ENCODE peak calls at places on chromosomes 2 and 18, in six cellular contexts. U, C, X, O, E and R are unnamed samples.
A peak's percentile ranks its signal among the peaks of the same experiment; 100 is the strongest.

GRCh38 chr2:234240917-234241316 is 190.4 kb downstream of the SPP2 start:
- DNase-seq in C (no peak), E (no peak), X (no peak), O (peak; percentile 88), U (no peak), R (no peak)

GRCh38 chr2:39350658-39351057 is 86.4 kb downstream of the MAP4K3 start:
- DNase-seq in O (no peak), E (no peak), X (no peak), C (no peak), U (no peak), R (no peak)

GRCh38 chr2:234427081-234428058 is 69.5 kb downstream of the ARL4C start:
- DNase-seq in C (no peak), U (no peak), X (no peak), O (no peak), E (no peak), R (no peak)

GRCh38 chr2:231410293-231411004 is 14.9 kb downstream of the B3GNT7 start:
- DNase-seq in C (no peak), X (no peak), E (no peak), U (no peak), O (no peak), R (no peak)

GRCh38 chr2:66578067-66578852 is 143.3 kb downstream of the MEIS1 start:
- DNase-seq in U (no peak), O (no peak), X (no peak), C (no peak), E (no peak), R (no peak)

GRCh38 chr2:85945172-85945571 is 56.4 kb upstream of the ST3GAL5 start:
- DNase-seq in X (no peak), U (no peak), O (no peak), C (no peak), E (no peak), R (no peak)

GRCh38 chr2:207239754-207240494 is 74.2 kb upstream of the KLF7 start:
- DNase-seq in U (no peak), O (no peak), E (no peak), C (no peak), X (no peak), R (no peak)

GRCh38 chr2:170973225-170973491 is 44.1 kb downstream of the GORASP2 start:
- DNase-seq in O (no peak), X (no peak), E (no peak), U (no peak), C (no peak), R (no peak)

GRCh38 chr2:174615951-174616436 is 18.4 kb upstream of the WIPF1 start:
- DNase-seq in E (no peak), C (peak; percentile 41), O (peak; percentile 92), X (peak; percentile 33), U (no peak), R (no peak)

GRCh38 chr18:48997985-48998831 is 47.4 kb upstream of the SMAD7 start:
- DNase-seq in U (peak; percentile 95), E (peak; percentile 52), O (peak; percentile 98), C (peak; percentile 91), X (peak; percentile 49), R (no peak)

GRCh38 chr2:58073008-58073407 is 26.4 kb downstream of the VRK2 start:
- DNase-seq in X (no peak), C (no peak), E (no peak), U (no peak), O (no peak), R (no peak)

GRCh38 chr2:209901187-209901586 is 101.3 kb upstream of the RPE start:
- DNase-seq in O (no peak), C (no peak), X (no peak), E (no peak), U (no peak), R (no peak)